ENCODE peak calls at places on chromosome 16, in four cellular contexts. V, F, K and T are unnamed samples.

GRCh38 chr16:14608604-14609003 is 21.5 kb downstream of the PARN start:
- DNase-seq in V (no peak), F (no peak), K (no peak), T (peak)

GRCh38 chr16:47920709-47921108 is 235.1 kb downstream of the ABCC12 start:
- DNase-seq in V (no peak), F (no peak), K (no peak), T (no peak)

GRCh38 chr16:29007865-29008593 is 23.2 kb downstream of the LAT start:
- DNase-seq in V (peak), F (no peak), K (no peak), T (no peak)

GRCh38 chr16:26019406-26019805 is 327.6 kb downstream of the HS3ST4 start:
- DNase-seq in V (no peak), F (no peak), K (no peak), T (no peak)

GRCh38 chr16:69448470-69449193 is 24.2 kb downstream of the CYB5B start:
- DNase-seq in V (no peak), F (no peak), K (no peak), T (peak)

GRCh38 chr16:70018254-70018653 is 67.1 kb downstream of the CLEC18A start:
- DNase-seq in V (no peak), F (no peak), K (no peak), T (peak)

GRCh38 chr16:17261197-17261858 is 209.4 kb downstream of the XYLT1 start:
- DNase-seq in V (no peak), F (no peak), K (no peak), T (no peak)

GRCh38 chr16:86794216-86794864 is 216.0 kb downstream of the FOXL1 start:
- DNase-seq in V (no peak), F (no peak), K (no peak), T (no peak)

GRCh38 chr16:1681032-1681431 is 3.0 kb downstream of the JPT2 start:
- DNase-seq in V (no peak), F (no peak), K (no peak), T (no peak)

GRCh38 chr16:47732806-47733150 is 271.6 kb downstream of the PHKB start:
- DNase-seq in V (peak), F (peak), K (no peak), T (no peak)

GRCh38 chr16:71467810-71468209 is 5.8 kb upstream of the ZNF23 start:
- DNase-seq in V (peak), F (no peak), K (peak), T (peak)

GRCh38 chr16:86540894-86541293 is 14.1 kb downstream of the MTHFSD start:
- DNase-seq in V (no peak), F (no peak), K (no peak), T (no peak)

GRCh38 chr16:4414187-4414909 is 2.0 kb downstream of the CORO7 start:
- DNase-seq in V (no peak), F (no peak), K (peak), T (no peak)

GRCh38 chr16:73058221-73058615 is 10.3 kb upstream of the ZFHX3 start:
- DNase-seq in V (peak), F (no peak), K (no peak), T (peak)

GRCh38 chr16:88643546-88643932 is 5.2 kb downstream of the IL17C start:
- DNase-seq in V (no peak), F (no peak), K (no peak), T (no peak)

GRCh38 chr16:14502932-14503741 is 126.9 kb downstream of the PARN start:
- DNase-seq in V (no peak), F (no peak), K (no peak), T (no peak)

GRCh38 chr16:85327731-85328664 is 215.7 kb upstream of the CIBAR2 start:
- DNase-seq in V (no peak), F (no peak), K (no peak), T (peak)

GRCh38 chr16:75931043-75931442 is 204.8 kb upstream of the CPHXL start:
- DNase-seq in V (no peak), F (no peak), K (no peak), T (no peak)

GRCh38 chr16:269061-269796 is 6.5 kb downstream of the RGS11 start:
- DNase-seq in V (no peak), F (no peak), K (no peak), T (no peak)

GRCh38 chr16:14486520-14487303 is 143.3 kb downstream of the PARN start:
- DNase-seq in V (peak), F (no peak), K (no peak), T (peak)

GRCh38 chr16:54933281-54934150 is 2.9 kb downstream of the IRX5 start:
- DNase-seq in V (no peak), F (no peak), K (no peak), T (no peak)

GRCh38 chr16:79299154-79299799 is 301.3 kb downstream of the MAF start:
- DNase-seq in V (no peak), F (no peak), K (no peak), T (no peak)

GRCh38 chr16:66247516-66248089 is 118.9 kb upstream of the CDH5 start:
- DNase-seq in V (no peak), F (no peak), K (no peak), T (no peak)

GRCh38 chr16:11258553-11259287 is 2.7 kb upstream of the SOCS1 start:
- DNase-seq in V (no peak), F (no peak), K (no peak), T (no peak)

GRCh38 chr16:11053916-11054460 is 109.6 kb downstream of the CLEC16A start:
- DNase-seq in V (no peak), F (no peak), K (no peak), T (no peak)

GRCh38 chr16:58859958-58860669 is 126.0 kb upstream of the GOT2 start:
- DNase-seq in V (no peak), F (no peak), K (no peak), T (no peak)

GRCh38 chr16:363110-364090 is 6.9 kb downstream of the MRPL28 start:
- DNase-seq in V (no peak), F (no peak), K (no peak), T (no peak)

GRCh38 chr16:58074657-58075056 is 49.1 kb downstream of the MMP15 start:
- DNase-seq in V (no peak), F (no peak), K (no peak), T (no peak)

GRCh38 chr16:9703731-9704130 is 478.5 kb downstream of the GRIN2A start:
- DNase-seq in V (no peak), F (no peak), K (no peak), T (no peak)

GRCh38 chr16:28876973-28877641 is 1.2 kb upstream of the ATP2A1 start:
- DNase-seq in V (no peak), F (no peak), K (no peak), T (no peak)